ENCODE peak calls at places on chromosome 22, in nine cellular contexts. N is choroid plexus epithelial cell, H is fibroblast of lung, R is mucosa of descending colon, Y is posterior vena cava, M is NCI-H524 treated with DMSO at 0.1 percent for 48 hours, P is lung, B is AG08395, L is midbrain. U is an unnamed sample.

GRCh38 chr22:35310556-35311550 is 11.2 kb downstream of the TOM1 start:
- DNase-seq in N (peak; percentile 6), P (no peak), M (no peak), L (no peak), R (peak; percentile 46), H (peak; percentile 24), B (no peak), Y (peak; percentile 60), U (no peak)

GRCh38 chr22:40156001-40156516 is 21.7 kb upstream of the TNRC6B start:
- DNase-seq in P (peak; percentile 55), Y (no peak), H (peak; percentile 68), L (no peak), N (peak; percentile 82), B (peak; percentile 42), R (peak; percentile 67), M (no peak), U (peak; percentile 87)

GRCh38 chr22:29245626-29246385 is 22.0 kb downstream of the RHBDD3 start:
- DNase-seq in B (peak; percentile 86), N (peak; percentile 81), L (peak; percentile 65), R (peak; percentile 73), H (peak; percentile 48), Y (peak; percentile 89), P (peak; percentile 67), M (no peak), U (peak; percentile 57)

GRCh38 chr22:24523873-24524272 is 28.7 kb downstream of the UPB1 start:
- DNase-seq in Y (no peak), P (no peak), B (peak; percentile 62), L (no peak), M (no peak), N (peak; percentile 42), R (no peak), H (peak; percentile 86), U (peak; percentile 65)

GRCh38 chr22:22600862-22601261 is 41.8 kb upstream of the PRAME start:
- DNase-seq in Y (no peak), P (no peak), L (no peak), M (no peak), H (no peak), B (no peak), N (no peak), R (no peak), U (no peak)

GRCh38 chr22:43110444-43110926 is at the start of gene BIK:
- DNase-seq in N (no peak), Y (peak; percentile 83), L (no peak), R (peak; percentile 70), P (peak; percentile 41), B (peak; percentile 38), M (no peak), H (no peak), U (no peak)

GRCh38 chr22:42996646-42997365 is 18.1 kb downstream of the PACSIN2 start:
- DNase-seq in M (no peak), Y (peak; percentile 84), N (no peak), L (no peak), H (peak; percentile 75), B (no peak), P (no peak), R (no peak), U (peak; percentile 66)

GRCh38 chr22:46738961-46739870 is 1.2 kb upstream of the CERK start:
- DNase-seq in M (no peak), L (no peak), H (peak; percentile 16), N (peak; percentile 66), Y (no peak), P (peak; percentile 50), R (peak; percentile 87), B (peak; percentile 83), U (peak; percentile 50)

GRCh38 chr22:33354928-33355327 is 296.7 kb upstream of the SYN3 start:
- DNase-seq in H (peak; percentile 50), N (peak; percentile 31), Y (no peak), P (no peak), R (no peak), M (no peak), B (peak; percentile 21), L (no peak), U (no peak)

GRCh38 chr22:35947794-35948425 is 80.7 kb downstream of the RBFOX2 start:
- DNase-seq in H (peak; percentile 70), L (no peak), R (no peak), Y (no peak), M (no peak), N (peak; percentile 44), B (no peak), P (no peak), U (peak; percentile 54)

GRCh38 chr22:26377170-26377825 is 51.8 kb upstream of the ASPHD2 start:
- DNase-seq in P (no peak), B (no peak), L (no peak), H (no peak), N (peak; percentile 13), Y (no peak), R (no peak), M (no peak), U (no peak)

GRCh38 chr22:29720824-29721323 is 1.1 kb downstream of the CABP7 start:
- DNase-seq in L (no peak), N (no peak), Y (no peak), M (no peak), B (no peak), R (no peak), P (no peak), H (no peak), U (no peak)

GRCh38 chr22:38412435-38413084 is 42.4 kb downstream of the KCNJ4 start:
- DNase-seq in N (no peak), H (no peak), R (peak; percentile 34), P (peak; percentile 25), B (peak; percentile 39), L (no peak), Y (peak; percentile 63), M (peak; percentile 49), U (no peak)

GRCh38 chr22:35172452-35172851 is 84.8 kb upstream of the HMGXB4 start:
- DNase-seq in L (no peak), B (no peak), N (no peak), Y (no peak), H (no peak), M (peak; percentile 91), P (no peak), R (no peak), U (no peak)

GRCh38 chr22:44862981-44863860 is 110.8 kb downstream of the ARHGAP8 start:
- DNase-seq in B (no peak), P (no peak), M (no peak), R (no peak), Y (no peak), N (no peak), L (no peak), H (no peak), U (no peak)

GRCh38 chr22:22408731-22409696 is 99.5 kb downstream of the ZNF280B start:
- DNase-seq in R (no peak), Y (no peak), M (no peak), L (peak; percentile 17), H (peak; percentile 5), B (peak; percentile 43), N (peak; percentile 44), P (no peak), U (peak; percentile 17)

GRCh38 chr22:30474683-30475424 is 3.0 kb upstream of the SEC14L3 start:
- DNase-seq in H (no peak), B (no peak), P (peak; percentile 35), R (no peak), M (no peak), Y (no peak), N (peak; percentile 5), L (no peak), U (no peak)

GRCh38 chr22:28773461-28773867 is 969 bp downstream of the CCDC117 start:
- DNase-seq in L (no peak), P (no peak), N (peak; percentile 45), M (no peak), Y (no peak), R (no peak), H (peak; percentile 47), B (peak; percentile 62), U (peak; percentile 76)

GRCh38 chr22:19889951-19890350 is 35.3 kb upstream of the GNB1L start:
- DNase-seq in N (no peak), Y (no peak), P (no peak), M (no peak), R (no peak), B (no peak), L (no peak), H (no peak), U (no peak)

GRCh38 chr22:37180531-37181231 is 7.4 kb downstream of the C1QTNF6 start:
- DNase-seq in M (no peak), L (no peak), P (no peak), Y (peak; percentile 65), H (no peak), B (no peak), R (no peak), N (no peak), U (no peak)

GRCh38 chr22:21591695-21592094 is 24.2 kb downstream of the UBE2L3 start:
- DNase-seq in R (no peak), B (no peak), M (no peak), L (no peak), P (peak; percentile 70), N (no peak), H (no peak), Y (no peak), U (no peak)

GRCh38 chr22:20396639-20397038 is 2.7 kb downstream of the ZNF74 start:
- DNase-seq in H (no peak), Y (no peak), R (no peak), L (no peak), N (peak; percentile 42), P (no peak), M (no peak), B (peak; percentile 50), U (peak; percentile 32)

GRCh38 chr22:42964994-42965699 is 49.8 kb downstream of the PACSIN2 start:
- DNase-seq in B (peak; percentile 26), P (no peak), R (no peak), N (peak; percentile 70), H (no peak), L (no peak), M (no peak), Y (no peak), U (no peak)

GRCh38 chr22:46180370-46181137 is 30.2 kb downstream of the PPARA start:
- DNase-seq in N (peak; percentile 29), R (no peak), B (no peak), M (no peak), L (no peak), Y (no peak), P (no peak), H (no peak), U (peak; percentile 5)

GRCh38 chr22:31695423-31695822 is 33.4 kb upstream of the PISD start:
- DNase-seq in P (no peak), R (no peak), Y (peak; percentile 44), L (no peak), N (peak; percentile 48), B (no peak), H (no peak), M (no peak), U (peak; percentile 49)

GRCh38 chr22:41828516-41828915 is 4.4 kb upstream of the SREBF2 start:
- DNase-seq in H (no peak), M (no peak), Y (no peak), R (peak; percentile 58), P (no peak), L (no peak), B (no peak), N (no peak), U (no peak)

GRCh38 chr22:39773976-39774539 is 119.5 kb downstream of the ENTHD1 start:
- DNase-seq in M (no peak), P (no peak), L (no peak), B (no peak), R (peak; percentile 33), N (peak; percentile 5), H (peak; percentile 3), Y (no peak), U (peak; percentile 48)

GRCh38 chr22:50085211-50085999 is at the start of gene MLC1:
- DNase-seq in H (peak; percentile 88), P (no peak), B (no peak), Y (no peak), L (peak; percentile 52), N (no peak), M (no peak), R (no peak), U (no peak)

GRCh38 chr22:43270314-43270908 is 72.8 kb downstream of the SCUBE1 start:
- DNase-seq in M (no peak), P (no peak), H (no peak), L (no peak), N (peak; percentile 10), B (peak; percentile 18), Y (no peak), R (peak; percentile 28), U (no peak)

GRCh38 chr22:17806437-17806836 is 32.2 kb upstream of the BID start:
- DNase-seq in Y (no peak), N (no peak), M (no peak), H (no peak), B (no peak), L (no peak), P (no peak), R (no peak), U (no peak)

U was measured in iris pigment epithelial cell.